ENCODE peak calls at places on chromosome 1, in nine cellular contexts. O is BJ, C is coronary artery, N is A673, Y is neural crest cell, F is neural progenitor cell, V is cardiac muscle cell, P is HCT116, K is colonic mucosa. T is an unnamed sample.

GRCh38 chr1:219772265-219773036 is 155.9 kb downstream of the SLC30A10 start:
- DNase-seq in C (no peak), Y (no peak), F (no peak), K (no peak), P (no peak), V (no peak), N (no peak), O (no peak), T (no peak)

GRCh38 chr1:159923203-159924024 is 1.9 kb downstream of the TAGLN2 start:
- DNase-seq in K (peak), C (peak), N (peak), V (no peak), P (no peak), Y (no peak), F (no peak), O (peak), T (peak)

GRCh38 chr1:217472915-217473314 is 158.0 kb downstream of the GPATCH2 start:
- DNase-seq in V (no peak), K (no peak), N (no peak), O (no peak), C (no peak), P (no peak), F (no peak), Y (no peak), T (no peak)

GRCh38 chr1:33710989-33711388 is 152.9 kb upstream of the HMGB4 start:
- DNase-seq in N (no peak), V (no peak), K (no peak), F (no peak), C (no peak), P (no peak), O (no peak), Y (no peak), T (no peak)

GRCh38 chr1:15902882-15903281 is 55.4 kb downstream of the SPEN start:
- DNase-seq in P (no peak), Y (no peak), O (peak), V (no peak), K (no peak), C (no peak), N (no peak), F (no peak), T (no peak)

GRCh38 chr1:147496571-147496970 is 44.7 kb upstream of the BCL9 start:
- DNase-seq in C (no peak), F (peak), Y (no peak), N (peak), K (no peak), O (no peak), V (no peak), P (peak), T (no peak)

GRCh38 chr1:114610546-114611245 is 29.3 kb upstream of the BCAS2 start:
- DNase-seq in Y (no peak), O (no peak), V (no peak), K (no peak), F (no peak), P (no peak), N (no peak), C (no peak), T (no peak)

GRCh38 chr1:24489674-24490073 is 13.0 kb upstream of the RCAN3 start:
- DNase-seq in C (no peak), F (no peak), N (no peak), V (no peak), P (no peak), K (no peak), O (no peak), Y (no peak), T (no peak)

GRCh38 chr1:95023399-95024050 is 49.2 kb downstream of the ALG14 start:
- DNase-seq in V (no peak), P (no peak), O (peak), F (no peak), C (no peak), K (no peak), Y (no peak), N (peak), T (no peak)

GRCh38 chr1:236155399-236155767 is 13.0 kb downstream of the GPR137B start:
- DNase-seq in Y (no peak), V (no peak), N (no peak), O (no peak), K (no peak), C (no peak), F (no peak), P (no peak), T (no peak)

GRCh38 chr1:233432916-233433315 is 105.4 kb downstream of the MAP3K21 start:
- DNase-seq in O (no peak), C (no peak), Y (no peak), F (no peak), V (no peak), P (no peak), K (no peak), N (no peak), T (no peak)

GRCh38 chr1:31867546-31867945 is 51.7 kb upstream of the SPOCD1 start:
- DNase-seq in Y (no peak), P (no peak), N (no peak), K (no peak), F (no peak), C (no peak), O (no peak), V (no peak), T (no peak)

GRCh38 chr1:23980725-23981063 is 567 bp upstream of the SRSF10 start:
- DNase-seq in V (no peak), Y (peak), O (no peak), P (peak), N (no peak), F (peak), K (peak), C (no peak), T (peak)

GRCh38 chr1:10679521-10680220 is 116.8 kb downstream of the CASZ1 start:
- DNase-seq in F (peak), C (no peak), Y (no peak), V (peak), O (no peak), K (peak), N (peak), P (peak), T (peak)

GRCh38 chr1:150192012-150192411 is 42.3 kb downstream of the PLEKHO1 start:
- DNase-seq in F (no peak), Y (no peak), C (no peak), N (no peak), P (no peak), O (no peak), K (no peak), V (peak), T (no peak)

GRCh38 chr1:200359610-200360163 is 50.1 kb downstream of the ZNF281 start:
- DNase-seq in F (no peak), K (no peak), V (no peak), P (no peak), C (no peak), O (no peak), N (no peak), Y (no peak), T (no peak)

GRCh38 chr1:66503841-66504470 is 30.0 kb upstream of the SGIP1 start:
- DNase-seq in V (peak), P (peak), Y (peak), F (peak), K (peak), C (no peak), O (no peak), N (peak), T (peak)

GRCh38 chr1:246798606-246799496 is 74.6 kb downstream of the SCCPDH start:
- DNase-seq in V (no peak), F (no peak), O (no peak), Y (no peak), C (no peak), P (no peak), K (no peak), N (no peak), T (no peak)

GRCh38 chr1:243568793-243569192 is 281.2 kb downstream of the AKT3 start:
- DNase-seq in O (peak), V (no peak), F (no peak), K (no peak), P (no peak), N (no peak), C (no peak), Y (no peak), T (no peak)

GRCh38 chr1:70764747-70765146 is 282.9 kb downstream of the PTGER3 start:
- DNase-seq in Y (no peak), P (no peak), O (no peak), N (peak), C (no peak), K (no peak), F (no peak), V (no peak), T (no peak)

GRCh38 chr1:66599899-66600737 is 66.2 kb downstream of the SGIP1 start:
- DNase-seq in Y (no peak), F (no peak), V (no peak), C (no peak), O (no peak), N (no peak), P (no peak), K (no peak), T (no peak)

GRCh38 chr1:38433097-38433722 is 386.6 kb upstream of the POU3F1 start:
- DNase-seq in V (no peak), Y (no peak), K (no peak), P (no peak), C (no peak), N (no peak), F (no peak), O (no peak), T (no peak)

GRCh38 chr1:56409112-56409691 is 170.2 kb downstream of the PLPP3 start:
- DNase-seq in K (peak), F (no peak), Y (no peak), N (no peak), C (no peak), O (no peak), P (peak), V (no peak), T (no peak)

GRCh38 chr1:9145021-9145668 is 16.2 kb upstream of the GPR157 start:
- DNase-seq in V (no peak), F (no peak), C (no peak), Y (no peak), P (peak), N (no peak), K (no peak), O (no peak), T (no peak)

GRCh38 chr1:234631721-234632125 is 21.7 kb upstream of the IRF2BP2 start:
- DNase-seq in V (no peak), F (no peak), Y (no peak), K (peak), N (peak), O (peak), C (no peak), P (no peak), T (no peak)

GRCh38 chr1:197808843-197809242 is 33.6 kb upstream of the DENND1B start:
- DNase-seq in N (no peak), K (no peak), O (no peak), Y (no peak), V (no peak), C (no peak), P (no peak), F (no peak), T (no peak)

GRCh38 chr1:229013981-229014380 is 256.9 kb upstream of the RAB4A start:
- DNase-seq in C (no peak), V (no peak), P (no peak), F (no peak), O (no peak), N (no peak), K (no peak), Y (no peak), T (no peak)

GRCh38 chr1:191734321-191734720 is 423.9 kb upstream of the RGS18 start:
- DNase-seq in N (no peak), F (no peak), C (no peak), V (no peak), O (no peak), Y (no peak), P (no peak), K (no peak), T (no peak)

GRCh38 chr1:152141971-152142584 is 16.9 kb downstream of the RPTN start:
- DNase-seq in F (peak), K (peak), C (no peak), Y (no peak), V (no peak), O (no peak), N (peak), P (peak), T (peak)
- TF ChIP-seq CTCF in F (peak), K (peak), C (peak), Y (peak), V (peak), O (peak), N (peak), P (peak), T (peak)

DNA sequence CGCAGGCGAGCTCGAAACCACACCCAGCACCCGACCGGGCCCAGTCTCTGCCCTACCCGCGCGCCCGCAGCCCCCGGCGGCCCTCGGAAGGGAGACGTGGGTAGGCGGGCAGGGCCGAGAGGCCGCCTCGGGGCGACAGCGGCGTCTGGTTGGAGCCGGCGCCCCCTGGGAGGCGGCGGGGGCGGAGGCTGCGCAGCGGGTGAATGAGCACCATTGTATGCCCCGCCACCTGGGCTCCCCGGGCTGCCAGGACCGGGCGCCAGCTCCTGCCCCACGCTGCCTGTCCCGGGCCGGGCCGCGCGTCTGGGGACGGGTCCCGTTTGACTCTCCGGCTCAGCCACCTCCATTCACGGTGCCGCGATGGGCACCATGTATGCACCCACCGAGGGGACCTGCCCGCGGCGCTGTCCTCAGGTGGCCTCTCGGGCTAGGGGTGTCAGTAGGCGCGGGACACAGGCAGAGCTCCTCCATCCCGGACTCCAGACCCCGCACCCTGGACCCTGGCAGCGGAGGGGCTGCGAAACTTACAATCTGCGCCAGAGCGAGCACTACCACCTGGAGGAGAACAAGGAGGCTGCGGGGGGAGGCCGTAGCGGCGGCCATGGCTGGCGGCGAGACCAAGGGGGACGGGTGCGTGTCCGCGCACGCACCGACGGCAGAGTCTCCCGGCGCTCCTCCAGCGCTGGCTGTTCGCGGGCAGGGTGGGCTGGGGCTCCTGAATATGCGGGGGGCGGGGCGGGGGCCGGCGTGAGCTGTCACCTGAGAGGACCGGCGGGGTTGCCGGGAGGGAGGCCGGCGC is at the start of gene COL9A2:
- DNase-seq in Y (peak), O (no peak), K (no peak), V (peak), C (no peak), P (no peak), N (peak), F (peak), T (peak)
- TF ChIP-seq CTCF in Y (peak), O (no peak), K (no peak), V (no peak), C (no peak), P (no peak), N (no peak), F (no peak), T (no peak)

GRCh38 chr1:42157667-42158066 is 4.5 kb downstream of the GUCA2B start:
- DNase-seq in P (peak), Y (no peak), N (no peak), K (no peak), C (no peak), F (no peak), V (no peak), O (no peak), T (no peak)
- TF ChIP-seq CTCF in P (peak), Y (no peak), N (peak), K (no peak), C (no peak), F (no peak), V (no peak), O (no peak), T (no peak)

DNA sequence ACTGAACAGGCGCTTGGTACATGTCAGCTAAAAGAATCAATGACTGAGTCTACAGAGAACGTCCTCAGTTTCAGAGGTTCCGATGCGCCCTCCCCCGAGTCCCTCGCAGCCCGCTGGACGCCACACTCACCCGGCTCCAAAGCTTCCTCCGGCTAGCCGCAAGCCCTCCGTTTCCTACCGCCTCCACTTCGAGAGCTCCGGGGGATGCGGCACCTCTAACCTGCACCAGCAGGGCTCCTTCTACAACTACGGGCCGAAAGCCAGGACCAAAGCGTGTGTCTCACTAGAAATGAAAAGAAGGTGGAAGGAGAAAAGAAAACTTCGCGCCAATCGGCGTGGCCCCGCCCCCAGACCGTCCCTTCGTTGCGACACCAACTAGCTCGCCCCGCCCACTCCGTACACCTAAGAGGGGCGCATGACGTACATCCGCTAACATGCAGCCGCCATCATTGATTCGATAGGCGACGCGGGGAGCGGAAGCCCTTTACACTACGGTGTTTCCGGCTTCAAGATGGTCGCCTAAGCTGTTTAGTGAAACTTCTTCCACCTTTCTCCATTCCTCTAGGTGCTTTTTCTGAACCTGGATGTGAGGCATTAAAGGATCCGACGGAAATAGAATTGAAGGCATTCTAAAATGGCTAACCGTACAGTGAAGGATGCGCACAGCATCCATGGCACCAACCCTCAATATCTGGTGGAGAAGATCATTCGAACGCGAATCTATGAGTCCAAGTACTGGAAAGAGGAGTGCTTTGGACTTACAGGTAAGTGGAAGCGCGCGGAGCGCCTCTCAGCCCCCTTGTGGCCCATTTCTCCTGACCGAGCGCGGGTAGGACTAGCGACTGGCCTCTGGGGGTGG is at the start of the genes ORC1 and PRPF38A:
- DNase-seq in K (peak), Y (peak), V (peak), P (peak), C (peak), O (peak), N (peak), F (peak), T (peak)
- TF ChIP-seq CTCF in K (peak), Y (peak), V (peak), P (peak), C (peak), O (peak), N (peak), F (peak), T (peak)

DNA sequence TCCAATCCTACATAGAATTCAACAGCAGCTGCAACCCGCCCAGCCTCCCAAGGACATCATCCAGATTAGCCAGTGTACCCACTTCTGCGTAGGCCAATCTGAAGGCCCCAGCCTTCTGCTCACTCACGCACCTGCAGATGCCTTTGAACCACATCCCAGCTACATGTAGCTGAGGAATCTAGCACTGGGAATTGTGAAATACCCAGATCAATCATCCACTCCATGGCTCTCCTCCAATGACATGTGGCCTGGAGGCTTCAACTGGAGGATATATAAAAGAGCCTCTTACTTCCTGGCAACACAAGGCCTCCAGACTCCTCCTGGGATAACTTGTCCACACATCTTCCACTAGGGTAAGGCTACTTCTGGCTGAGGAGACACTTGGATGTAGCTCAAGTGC is at the start of gene LCE6A:
- DNase-seq in Y (no peak), V (no peak), P (no peak), N (no peak), F (no peak), C (no peak), K (no peak), O (no peak), T (no peak)
- TF ChIP-seq CTCF in Y (no peak), V (no peak), P (no peak), N (no peak), F (no peak), C (no peak), K (no peak), O (no peak), T (no peak)

GRCh38 chr1:62268315-62268714 is 50.9 kb downstream of the KANK4 start:
- DNase-seq in V (no peak), Y (no peak), F (no peak), P (no peak), C (no peak), O (no peak), K (no peak), N (no peak), T (no peak)

GRCh38 chr1:62269439-62269838 is 49.8 kb downstream of the KANK4 start:
- DNase-seq in F (no peak), N (no peak), V (no peak), K (no peak), P (no peak), C (no peak), Y (no peak), O (no peak), T (no peak)

GRCh38 chr1:62263813-62264353 is 55.4 kb downstream of the KANK4 start:
- DNase-seq in N (no peak), Y (no peak), F (no peak), V (no peak), K (no peak), P (no peak), C (no peak), O (no peak), T (no peak)

GRCh38 chr1:62263006-62263812 is 56.0 kb downstream of the KANK4 start:
- DNase-seq in K (no peak), Y (no peak), P (no peak), F (peak), N (no peak), C (no peak), O (no peak), V (peak), T (peak)

GRCh38 chr1:62266217-62266616 is 53.0 kb downstream of the KANK4 start:
- DNase-seq in K (no peak), P (no peak), V (no peak), Y (no peak), F (no peak), N (no peak), O (no peak), C (no peak), T (no peak)
- TF ChIP-seq CTCF in K (no peak), P (no peak), V (no peak), Y (no peak), F (no peak), N (no peak), O (no peak), C (no peak), T (no peak)

DNA sequence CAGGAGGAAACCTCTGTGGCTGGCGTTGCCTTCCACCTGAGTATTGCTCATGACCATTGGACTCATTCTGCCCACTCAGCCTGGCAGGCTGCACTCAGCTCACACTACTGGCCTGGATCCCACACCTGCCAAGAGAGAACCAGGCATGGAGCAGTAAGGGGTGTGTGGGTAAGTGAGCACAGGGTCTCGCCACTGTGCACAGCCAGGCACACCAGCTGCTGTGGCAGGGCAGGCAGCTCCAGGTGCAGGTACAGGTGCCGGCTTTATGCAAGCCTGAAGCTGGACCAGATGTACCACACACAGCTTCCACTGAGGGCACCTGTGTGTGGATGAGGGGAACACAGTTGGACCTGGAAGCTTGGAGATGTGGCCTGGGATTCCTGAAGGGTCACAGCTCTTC is 295.2 kb upstream of the SNX7 start:
- DNase-seq in N (no peak), O (no peak), F (no peak), V (no peak), K (no peak), P (no peak), Y (no peak), C (no peak), T (no peak)
- TF ChIP-seq CTCF in N (no peak), O (no peak), F (no peak), V (no peak), K (no peak), P (no peak), Y (no peak), C (no peak), T (no peak)

T was measured in nephron progenitor cell.